ENCODE peak calls at places on chromosome 19, in eight cellular contexts. P is RWPE2, B is hepatocyte, O is fibroblast of lung, S is A549, Y is AG04450, X is neural progenitor cell, H is thyroid gland. C is an unnamed sample.

GRCh38 chr19:5832049-5832448 is 7.5 kb downstream of the FUT6 start:
- DNase-seq in Y (no peak), B (no peak), O (no peak), P (no peak), H (no peak), X (no peak), S (no peak), C (no peak)

GRCh38 chr19:38993271-38993670 is 17.7 kb upstream of the FBXO17 start:
- DNase-seq in Y (no peak), B (peak), O (no peak), H (no peak), P (no peak), X (no peak), S (peak), C (peak)

GRCh38 chr19:47363758-47364529 is 14.8 kb downstream of the DHX34 start:
- DNase-seq in P (no peak), X (peak), H (no peak), O (peak), S (peak), Y (no peak), B (no peak), C (no peak)

GRCh38 chr19:4984448-4984990 is 15.6 kb downstream of the KDM4B start:
- DNase-seq in S (no peak), B (no peak), Y (no peak), X (no peak), H (peak), P (no peak), O (no peak), C (no peak)

GRCh38 chr19:4597278-4597974 is 37.9 kb upstream of the SEMA6B start:
- DNase-seq in Y (no peak), S (no peak), H (no peak), O (no peak), X (peak), B (no peak), P (no peak), C (peak)

GRCh38 chr19:50906217-50906616 is 5.0 kb downstream of the KLK4 start:
- DNase-seq in H (peak), S (peak), B (peak), Y (no peak), O (peak), X (peak), P (no peak), C (no peak)

GRCh38 chr19:51370230-51370629 is 1.4 kb upstream of the CLDND2 start:
- DNase-seq in X (no peak), S (no peak), H (no peak), O (no peak), Y (no peak), P (no peak), B (no peak), C (no peak)

GRCh38 chr19:5960005-5961001 is 17.6 kb downstream of the RANBP3 start:
- DNase-seq in P (no peak), H (peak), Y (no peak), B (no peak), O (no peak), X (no peak), S (no peak), C (no peak)

GRCh38 chr19:46497773-46498172 is 2.1 kb upstream of the PNMA8B start:
- DNase-seq in P (no peak), Y (no peak), B (no peak), S (peak), H (no peak), O (no peak), X (no peak), C (no peak)

GRCh38 chr19:5621945-5622464 is 571 bp downstream of the SAFB2 start:
- DNase-seq in S (no peak), B (peak), X (peak), H (peak), O (no peak), Y (no peak), P (no peak), C (no peak)

GRCh38 chr19:51019544-51019925 is at the start of gene KLK10:
- DNase-seq in B (no peak), Y (no peak), H (no peak), S (no peak), O (no peak), P (no peak), X (no peak), C (no peak)

GRCh38 chr19:40804783-40805242 is 5.8 kb downstream of the EGLN2 start:
- DNase-seq in X (no peak), O (no peak), B (no peak), P (no peak), S (no peak), H (no peak), Y (no peak), C (no peak)

GRCh38 chr19:37817180-37817911 is 38.0 kb upstream of the ZNF573 start:
- DNase-seq in H (peak), P (no peak), O (peak), X (peak), B (peak), Y (no peak), S (no peak), C (peak)

GRCh38 chr19:9296336-9296735 is 13.3 kb downstream of the ZNF699 start:
- DNase-seq in X (no peak), P (no peak), Y (no peak), S (no peak), O (no peak), B (no peak), H (no peak), C (no peak)

GRCh38 chr19:13692096-13692495 is 72.2 kb upstream of the MRI1 start:
- DNase-seq in O (peak), B (no peak), H (peak), Y (peak), S (no peak), P (peak), X (no peak), C (peak)

GRCh38 chr19:14031719-14032480 is at the start of gene IL27RA:
- DNase-seq in O (peak), B (peak), H (peak), P (no peak), X (peak), Y (no peak), S (peak), C (peak)

GRCh38 chr19:45577111-45577905 is 7.3 kb downstream of the OPA3 start:
- DNase-seq in S (peak), Y (peak), X (no peak), P (peak), O (peak), B (peak), H (no peak), C (peak)

GRCh38 chr19:46944918-46945628 is 74.6 kb upstream of the NPAS1 start:
- DNase-seq in X (peak), B (peak), Y (no peak), P (no peak), O (peak), H (peak), S (no peak), C (no peak)

GRCh38 chr19:49930483-49931011 is 1.2 kb upstream of the NUP62 start:
- DNase-seq in X (no peak), H (no peak), B (no peak), P (no peak), S (peak), O (no peak), Y (no peak), C (peak)

GRCh38 chr19:2150794-2151338 is 500 bp downstream of the AP3D1 start:
- DNase-seq in P (no peak), H (peak), Y (no peak), S (no peak), B (peak), X (peak), O (no peak), C (no peak)

GRCh38 chr19:48543121-48543710 is 8.8 kb upstream of the SULT2B1 start:
- DNase-seq in S (peak), P (peak), B (no peak), Y (no peak), O (peak), H (peak), X (no peak), C (peak)

GRCh38 chr19:5153601-5154128 is 184.8 kb downstream of the KDM4B start:
- DNase-seq in Y (no peak), B (no peak), P (no peak), O (no peak), X (no peak), H (no peak), S (no peak), C (no peak)

GRCh38 chr19:13718733-13719132 is 45.6 kb upstream of the MRI1 start:
- DNase-seq in Y (peak), S (peak), O (peak), H (peak), X (peak), B (peak), P (no peak), C (peak)

GRCh38 chr19:11496391-11497163 is 9.1 kb downstream of the ZNF653 start:
- DNase-seq in P (no peak), S (peak), B (peak), O (peak), H (peak), X (peak), Y (peak), C (peak)

GRCh38 chr19:14619404-14619803 is 36.5 kb downstream of the CLEC17A start:
- DNase-seq in Y (no peak), S (no peak), P (no peak), B (no peak), O (no peak), X (no peak), H (no peak), C (no peak)

GRCh38 chr19:58021541-58022282 is 12.1 kb upstream of the ZSCAN1 start:
- DNase-seq in Y (no peak), H (peak), B (peak), X (peak), O (peak), S (peak), P (no peak), C (no peak)

GRCh38 chr19:23802290-23802689 is 43.6 kb upstream of the ZNF681 start:
- DNase-seq in Y (no peak), X (no peak), B (peak), O (no peak), P (no peak), H (no peak), S (no peak), C (no peak)

GRCh38 chr19:47430041-47430802 is 10.9 kb upstream of the MEIS3 start:
- DNase-seq in P (no peak), O (peak), B (peak), H (peak), Y (no peak), X (peak), S (no peak), C (no peak)

GRCh38 chr19:14758816-14759215 is 19.5 kb downstream of the ADGRE2 start:
- DNase-seq in Y (no peak), X (peak), S (no peak), B (peak), O (no peak), P (peak), H (no peak), C (peak)

GRCh38 chr19:31461814-31462539 is 112.7 kb upstream of the TSHZ3 start:
- DNase-seq in O (peak), B (no peak), P (no peak), X (no peak), S (no peak), Y (no peak), H (no peak), C (no peak)

GRCh38 chr19:2334986-2335846 is 6.7 kb downstream of the SPPL2B start:
- DNase-seq in H (no peak), O (no peak), B (no peak), S (no peak), Y (no peak), X (no peak), P (no peak), C (no peak)

GRCh38 chr19:31177230-31177629 is 172.0 kb downstream of the TSHZ3 start:
- DNase-seq in P (no peak), S (no peak), O (no peak), Y (no peak), B (peak), H (no peak), X (no peak), C (no peak)

GRCh38 chr19:1362385-1363257 is 21.1 kb upstream of the NDUFS7 start:
- DNase-seq in Y (no peak), H (no peak), O (no peak), S (no peak), P (no peak), B (no peak), X (no peak), C (no peak)

GRCh38 chr19:17794412-17794730 is 567 bp upstream of the B3GNT3 start:
- DNase-seq in X (peak), S (no peak), P (no peak), B (no peak), Y (no peak), H (no peak), O (no peak), C (no peak)
- TF ChIP-seq CTCF in X (no peak), S (peak), P (peak), B (no peak), Y (no peak), H (no peak), O (no peak), C (no peak)

GRCh38 chr19:3369337-3370213 is 3.2 kb downstream of the NFIC start:
- DNase-seq in X (peak), O (peak), Y (no peak), H (peak), P (no peak), B (peak), S (no peak), C (no peak)
- H3K27ac ChIP-seq in X (no peak), O (peak), Y (peak), H (peak), P (peak), B (peak), S (peak), C (peak)

DNA sequence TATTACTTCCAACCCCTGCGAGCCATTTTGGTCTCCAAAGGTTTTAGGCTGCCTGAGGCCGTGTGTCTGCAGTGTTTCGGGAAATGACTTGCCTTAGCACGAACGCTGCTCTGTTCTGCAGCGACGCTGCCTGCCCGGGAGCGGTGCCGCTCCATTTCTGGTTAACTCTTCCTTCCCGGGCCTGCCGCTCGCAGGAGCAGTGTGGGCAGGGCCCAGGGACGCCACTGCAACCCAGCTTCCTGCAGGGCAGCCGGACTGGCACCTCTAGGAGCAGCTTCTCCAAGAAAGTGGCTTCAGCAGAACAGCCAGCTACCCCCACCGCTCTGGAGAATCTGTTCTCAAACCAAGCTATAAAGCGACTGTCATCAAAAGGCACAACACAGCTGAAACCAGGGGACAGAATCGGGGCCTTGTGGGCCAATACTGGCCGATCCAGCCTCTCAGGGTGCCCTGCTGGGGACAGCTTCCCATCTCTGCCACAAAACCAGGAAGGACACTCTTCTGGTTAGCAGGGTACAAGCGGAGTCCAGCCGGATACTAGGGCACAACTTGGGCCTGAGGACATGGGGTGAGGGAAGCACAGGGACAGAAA is 72.2 kb downstream of the KCTD15 start:
- DNase-seq in H (peak), X (peak), O (peak), S (no peak), P (no peak), Y (no peak), B (peak), C (peak)
- TF ChIP-seq CTCF in H (no peak), X (no peak), O (no peak), S (no peak), P (no peak), Y (no peak), B (no peak), C (no peak)

GRCh38 chr19:55088021-55088451 is 12.4 kb downstream of the EPS8L1 start:
- DNase-seq in S (no peak), X (no peak), Y (no peak), P (peak), B (no peak), O (no peak), H (no peak), C (no peak)

GRCh38 chr19:55085923-55086715 is 10.4 kb downstream of the EPS8L1 start:
- DNase-seq in H (no peak), Y (no peak), X (peak), S (no peak), P (no peak), B (no peak), O (no peak), C (no peak)

GRCh38 chr19:55088543-55089265 is 13.0 kb downstream of the EPS8L1 start:
- DNase-seq in X (peak), B (peak), H (peak), Y (peak), P (peak), O (peak), S (peak), C (peak)

GRCh38 chr19:55086730-55087541 is 11.3 kb downstream of the EPS8L1 start:
- DNase-seq in X (peak), H (peak), O (peak), B (peak), P (peak), Y (peak), S (no peak), C (peak)

DNA sequence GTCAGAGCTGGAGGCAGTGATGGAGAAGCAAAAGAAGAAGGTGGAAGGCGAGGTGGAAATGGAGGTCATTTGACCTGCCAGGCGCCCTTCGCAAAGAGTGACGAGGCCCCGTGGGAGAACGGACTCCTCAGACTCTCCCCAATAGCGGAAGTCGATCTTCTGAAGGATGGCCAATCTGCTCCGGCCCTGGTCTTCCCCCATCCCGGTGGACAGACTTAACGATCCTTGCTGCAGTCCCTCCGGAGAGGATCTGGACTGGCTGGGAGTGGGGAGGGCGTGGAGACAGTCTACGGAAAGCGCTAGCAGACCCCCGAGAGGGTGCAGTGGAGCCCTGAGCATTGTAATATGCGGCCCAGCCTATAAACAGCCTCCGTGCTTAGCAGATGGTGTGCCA is 11.9 kb downstream of the EPS8L1 start:
- DNase-seq in X (no peak), B (no peak), P (peak), H (no peak), S (no peak), O (peak), Y (no peak), C (no peak)
- H3K27ac ChIP-seq in X (no peak), B (no peak), P (no peak), H (no peak), S (no peak), O (no peak), Y (peak), C (peak)

GRCh38 chr19:36101550-36102327 is 9.2 kb upstream of the OVOL3 start:
- DNase-seq in H (no peak), P (no peak), S (no peak), Y (no peak), B (no peak), O (no peak), X (no peak), C (peak)

GRCh38 chr19:36103040-36103626 is 7.8 kb upstream of the OVOL3 start:
- DNase-seq in X (no peak), Y (no peak), B (no peak), S (no peak), H (no peak), P (no peak), O (no peak), C (no peak)

GRCh38 chr19:36106991-36107390 is 4.0 kb upstream of the OVOL3 start:
- DNase-seq in S (no peak), O (no peak), H (no peak), B (no peak), P (no peak), X (no peak), Y (no peak), C (no peak)

GRCh38 chr19:36106441-36106840 is 4.5 kb upstream of the OVOL3 start:
- DNase-seq in O (no peak), Y (no peak), X (no peak), P (no peak), S (no peak), H (no peak), B (no peak), C (no peak)

DNA sequence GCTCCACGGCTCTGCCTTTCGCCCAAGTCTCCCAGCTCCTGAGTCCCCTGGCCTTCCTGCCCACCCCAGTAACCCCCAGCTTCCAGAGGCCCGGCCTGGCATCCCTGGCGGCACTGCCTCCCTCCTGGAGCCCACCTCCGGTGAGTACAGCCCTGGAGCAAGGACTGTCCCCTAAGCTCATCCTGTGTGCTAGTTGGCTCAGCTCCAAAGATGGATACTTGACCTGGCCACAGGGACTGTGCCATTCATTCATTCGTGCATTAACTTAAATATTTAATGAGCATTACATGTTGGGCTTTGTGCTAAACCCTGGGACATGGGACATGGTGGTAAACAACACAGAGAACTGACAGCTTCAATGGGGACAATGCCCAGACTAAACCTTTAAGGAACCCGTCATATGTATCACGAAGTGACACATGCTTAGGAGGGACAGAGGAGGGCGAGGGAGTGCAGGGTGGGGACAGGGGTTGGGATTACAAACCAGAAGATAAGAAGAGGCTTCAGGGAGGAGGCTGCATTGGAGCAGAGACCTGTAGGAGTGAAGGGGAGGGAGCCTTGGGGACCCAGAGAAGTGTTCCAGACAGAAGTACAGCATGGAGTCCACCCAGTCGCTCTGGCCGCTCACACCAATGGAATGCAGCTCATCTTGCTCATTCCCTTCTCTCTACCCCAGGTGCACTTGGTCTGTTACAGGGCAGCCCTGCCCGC is 6.9 kb upstream of the OVOL3 start:
- DNase-seq in B (no peak), S (peak), X (no peak), H (no peak), P (no peak), Y (no peak), O (no peak), C (no peak)
- TF ChIP-seq CTCF in B (no peak), S (no peak), X (no peak), H (no peak), P (no peak), Y (no peak), O (no peak), C (no peak)

GRCh38 chr19:16363852-16364230 is 39.2 kb downstream of the KLF2 start:
- DNase-seq in X (no peak), H (no peak), O (no peak), Y (no peak), S (no peak), P (no peak), B (peak), C (no peak)

GRCh38 chr19:16364231-16364865 is 39.7 kb downstream of the KLF2 start:
- DNase-seq in O (no peak), S (no peak), X (no peak), H (no peak), B (peak), Y (no peak), P (no peak), C (no peak)

GRCh38 chr19:16361254-16361653 is 36.6 kb downstream of the KLF2 start:
- DNase-seq in Y (no peak), X (no peak), S (no peak), O (peak), H (no peak), P (no peak), B (no peak), C (no peak)

GRCh38 chr19:16361926-16362325 is 37.3 kb downstream of the KLF2 start:
- DNase-seq in O (no peak), H (no peak), B (no peak), Y (no peak), P (no peak), X (no peak), S (no peak), C (no peak)

GRCh38 chr19:16363133-16363851 is 38.7 kb downstream of the KLF2 start:
- DNase-seq in P (no peak), O (no peak), B (peak), X (no peak), H (peak), Y (no peak), S (no peak), C (peak)
- H3K27ac ChIP-seq in P (no peak), O (no peak), B (peak), X (no peak), H (no peak), Y (no peak), S (no peak), C (peak)

GRCh38 chr19:41929536-41930071 is 1.4 kb upstream of the ERFL start:
- DNase-seq in X (no peak), S (no peak), O (no peak), P (no peak), H (no peak), Y (no peak), B (no peak), C (no peak)

GRCh38 chr19:41932259-41933130 is 4.2 kb upstream of the ERFL start:
- DNase-seq in H (no peak), Y (no peak), X (no peak), P (no peak), S (no peak), B (no peak), O (no peak), C (no peak)

GRCh38 chr19:41930322-41930722 is 2.1 kb upstream of the ERFL start:
- DNase-seq in O (no peak), X (no peak), P (no peak), Y (no peak), H (no peak), B (no peak), S (no peak), C (no peak)

GRCh38 chr19:41933131-41933458 is 4.8 kb upstream of the ERFL start:
- DNase-seq in S (no peak), O (no peak), X (no peak), H (no peak), B (no peak), Y (no peak), P (no peak), C (no peak)

GRCh38 chr19:41930926-41931592 is 2.8 kb upstream of the ERFL start:
- DNase-seq in Y (no peak), P (no peak), H (no peak), B (no peak), S (no peak), X (peak), O (no peak), C (no peak)
- TF ChIP-seq CTCF in Y (peak), P (peak), H (no peak), B (peak), S (peak), X (peak), O (peak), C (no peak)